ENCODE peak calls at places on chromosomes 11 and 22, in nine cellular contexts. One of them, this sample, is unnamed.

GRCh38 chr11:111441443-111441842 is 62.4 kb upstream of the POU2AF1 start:
- DNase-seq in epithelial cell of proximal tubule: no peak
- DNase-seq in HCT116: no peak
- DNase-seq in MM.1S: no peak
- DNase-seq in kidney: no peak
- DNase-seq in pancreas: no peak
- DNase-seq in brain microvascular endothelial cell: peak; percentile 82
- DNase-seq in left ventricle myocardium inferior: no peak
- DNase-seq in fibroblast of the aortic adventitia: no peak
- DNase-seq in this sample: peak; percentile 65

GRCh38 chr11:19819148-19819547 is 106.5 kb downstream of the NAV2 start:
- DNase-seq in fibroblast of the aortic adventitia: no peak
- DNase-seq in epithelial cell of proximal tubule: no peak
- DNase-seq in pancreas: no peak
- DNase-seq in MM.1S: no peak
- DNase-seq in HCT116: no peak
- DNase-seq in kidney: no peak
- DNase-seq in brain microvascular endothelial cell: no peak
- DNase-seq in left ventricle myocardium inferior: no peak
- DNase-seq in this sample: no peak

GRCh38 chr11:17343907-17344306 is 7.7 kb upstream of the NCR3LG1 start:
- DNase-seq in brain microvascular endothelial cell: peak; percentile 92
- DNase-seq in fibroblast of the aortic adventitia: peak; percentile 92
- DNase-seq in kidney: no peak
- DNase-seq in left ventricle myocardium inferior: no peak
- DNase-seq in HCT116: peak; percentile 56
- DNase-seq in MM.1S: no peak
- DNase-seq in epithelial cell of proximal tubule: no peak
- DNase-seq in pancreas: no peak
- DNase-seq in this sample: peak; percentile 86

GRCh38 chr11:87421422-87421821 is 383.7 kb downstream of the TMEM135 start:
- DNase-seq in epithelial cell of proximal tubule: peak; percentile 64
- DNase-seq in left ventricle myocardium inferior: no peak
- DNase-seq in kidney: no peak
- DNase-seq in pancreas: peak; percentile 34
- DNase-seq in MM.1S: peak; percentile 73
- DNase-seq in fibroblast of the aortic adventitia: peak; percentile 94
- DNase-seq in HCT116: peak; percentile 68
- DNase-seq in brain microvascular endothelial cell: peak; percentile 87
- DNase-seq in this sample: peak; percentile 90

GRCh38 chr11:35605691-35606090 is 12.6 kb upstream of the FJX1 start:
- DNase-seq in kidney: peak; percentile 75
- DNase-seq in fibroblast of the aortic adventitia: peak; percentile 70
- DNase-seq in left ventricle myocardium inferior: peak; percentile 45
- DNase-seq in epithelial cell of proximal tubule: no peak
- DNase-seq in pancreas: no peak
- DNase-seq in HCT116: no peak
- DNase-seq in MM.1S: no peak
- DNase-seq in brain microvascular endothelial cell: no peak
- DNase-seq in this sample: no peak

GRCh38 chr11:128857341-128857740 is 9.8 kb downstream of the KCNJ1 start:
- DNase-seq in kidney: no peak
- DNase-seq in epithelial cell of proximal tubule: no peak
- DNase-seq in HCT116: no peak
- DNase-seq in fibroblast of the aortic adventitia: no peak
- DNase-seq in pancreas: no peak
- DNase-seq in MM.1S: no peak
- DNase-seq in brain microvascular endothelial cell: no peak
- DNase-seq in left ventricle myocardium inferior: no peak
- DNase-seq in this sample: no peak

GRCh38 chr22:32649515-32650200 is 151.8 kb upstream of the TIMP3 start:
- DNase-seq in kidney: no peak
- DNase-seq in MM.1S: no peak
- DNase-seq in epithelial cell of proximal tubule: no peak
- DNase-seq in fibroblast of the aortic adventitia: peak; percentile 29
- DNase-seq in HCT116: no peak
- DNase-seq in brain microvascular endothelial cell: peak; percentile 18
- DNase-seq in pancreas: no peak
- DNase-seq in left ventricle myocardium inferior: no peak
- DNase-seq in this sample: no peak

GRCh38 chr22:42116848-42117424 is 13.7 kb downstream of the CYP2D6 start:
- DNase-seq in MM.1S: no peak
- DNase-seq in left ventricle myocardium inferior: no peak
- DNase-seq in epithelial cell of proximal tubule: no peak
- DNase-seq in HCT116: no peak
- DNase-seq in fibroblast of the aortic adventitia: no peak
- DNase-seq in pancreas: no peak
- DNase-seq in brain microvascular endothelial cell: no peak
- DNase-seq in kidney: no peak
- DNase-seq in this sample: no peak

GRCh38 chr11:73195191-73196007 is 22.7 kb upstream of the P2RY2 start:
- DNase-seq in pancreas: no peak
- DNase-seq in fibroblast of the aortic adventitia: no peak
- DNase-seq in left ventricle myocardium inferior: no peak
- DNase-seq in epithelial cell of proximal tubule: no peak
- DNase-seq in brain microvascular endothelial cell: peak; percentile 18
- DNase-seq in MM.1S: no peak
- DNase-seq in HCT116: peak; percentile 67
- DNase-seq in kidney: peak; percentile 48
- DNase-seq in this sample: peak; percentile 98

GRCh38 chr11:10267821-10268220 is 26.2 kb downstream of the SBF2 start:
- DNase-seq in left ventricle myocardium inferior: no peak
- DNase-seq in fibroblast of the aortic adventitia: no peak
- DNase-seq in pancreas: no peak
- DNase-seq in MM.1S: no peak
- DNase-seq in kidney: no peak
- DNase-seq in epithelial cell of proximal tubule: no peak
- DNase-seq in brain microvascular endothelial cell: no peak
- DNase-seq in HCT116: no peak
- DNase-seq in this sample: no peak

GRCh38 chr11:61756147-61756451 is 3.7 kb downstream of the MYRF start:
- DNase-seq in pancreas: no peak
- DNase-seq in left ventricle myocardium inferior: no peak
- DNase-seq in brain microvascular endothelial cell: no peak
- DNase-seq in MM.1S: no peak
- DNase-seq in HCT116: no peak
- DNase-seq in epithelial cell of proximal tubule: no peak
- DNase-seq in kidney: no peak
- DNase-seq in fibroblast of the aortic adventitia: no peak
- DNase-seq in this sample: no peak

DNA sequence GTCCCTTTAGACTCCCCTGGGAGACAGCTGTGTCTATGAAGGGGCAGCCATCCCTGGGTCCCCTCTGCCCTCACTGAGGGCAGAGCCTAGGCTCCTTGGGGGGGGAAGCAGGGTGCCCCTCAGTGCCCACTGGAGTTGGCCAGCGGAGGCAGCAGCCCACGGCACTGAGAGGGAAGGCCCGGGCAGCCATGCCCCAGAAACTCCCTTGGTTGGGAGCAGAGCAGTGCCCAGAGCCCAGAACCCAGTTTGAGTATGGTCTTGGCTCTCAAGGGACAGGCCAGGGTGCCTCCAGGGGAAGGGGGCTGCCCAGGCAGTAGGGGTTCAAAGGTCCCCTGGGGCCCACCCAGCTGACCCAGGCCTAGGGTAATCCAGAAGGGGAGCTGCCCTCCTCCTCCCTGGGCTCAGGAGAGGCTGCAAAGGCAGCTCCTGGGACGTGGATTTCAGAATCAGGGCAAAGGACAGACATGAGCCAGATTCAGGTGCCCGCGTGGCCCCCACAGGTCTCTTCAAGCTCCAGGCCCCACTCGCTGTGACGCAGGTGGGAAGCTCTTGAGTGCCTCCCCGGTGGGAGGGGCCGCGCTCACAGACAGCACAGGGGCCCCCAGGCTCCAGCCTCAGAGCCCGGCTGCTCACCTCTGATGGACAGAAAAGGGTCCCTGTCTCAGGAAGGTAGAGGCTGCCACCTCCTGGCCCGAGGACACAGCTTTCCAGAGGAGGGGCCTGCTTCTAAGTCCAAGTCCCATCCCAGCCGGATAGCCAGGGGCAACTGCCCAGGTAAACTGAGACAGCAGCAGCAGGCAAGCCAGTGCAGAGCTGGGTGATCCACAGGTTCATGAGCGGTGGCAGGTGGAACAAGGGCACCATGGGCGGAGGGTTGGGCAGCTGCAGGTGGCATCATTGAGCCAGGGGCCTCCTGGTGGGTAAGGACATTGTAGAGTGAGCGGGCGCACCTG is 2.6 kb downstream of the C11orf21 start:
- DNase-seq in HCT116: no peak
- DNase-seq in fibroblast of the aortic adventitia: no peak
- DNase-seq in kidney: peak; percentile 77
- DNase-seq in epithelial cell of proximal tubule: no peak
- DNase-seq in brain microvascular endothelial cell: no peak
- DNase-seq in MM.1S: no peak
- DNase-seq in pancreas: peak; percentile 22
- DNase-seq in left ventricle myocardium inferior: no peak
- DNase-seq in this sample: peak; percentile 72
- TF ChIP-seq CTCF in HCT116: peak; percentile 54
- TF ChIP-seq CTCF in fibroblast of the aortic adventitia: peak; percentile 13
- TF ChIP-seq CTCF in kidney: peak; percentile 37
- TF ChIP-seq CTCF in epithelial cell of proximal tubule: peak; percentile 65
- TF ChIP-seq CTCF in brain microvascular endothelial cell: peak; percentile 50
- TF ChIP-seq CTCF in MM.1S: no peak
- TF ChIP-seq CTCF in pancreas: no peak
- TF ChIP-seq CTCF in left ventricle myocardium inferior: peak; percentile 41
- TF ChIP-seq CTCF in this sample: peak; percentile 78

GRCh38 chr11:122155001-122155400 is 39.0 kb upstream of the BLID start:
- DNase-seq in MM.1S: no peak
- DNase-seq in left ventricle myocardium inferior: no peak
- DNase-seq in HCT116: no peak
- DNase-seq in epithelial cell of proximal tubule: no peak
- DNase-seq in brain microvascular endothelial cell: no peak
- DNase-seq in kidney: no peak
- DNase-seq in pancreas: no peak
- DNase-seq in fibroblast of the aortic adventitia: no peak
- DNase-seq in this sample: no peak

GRCh38 chr11:122154227-122154626 is 38.2 kb upstream of the BLID start:
- DNase-seq in fibroblast of the aortic adventitia: no peak
- DNase-seq in MM.1S: no peak
- DNase-seq in brain microvascular endothelial cell: no peak
- DNase-seq in pancreas: no peak
- DNase-seq in left ventricle myocardium inferior: no peak
- DNase-seq in kidney: no peak
- DNase-seq in HCT116: no peak
- DNase-seq in epithelial cell of proximal tubule: no peak
- DNase-seq in this sample: no peak

GRCh38 chr11:122157540-122158173 is 41.6 kb upstream of the BLID start:
- DNase-seq in kidney: no peak
- DNase-seq in brain microvascular endothelial cell: no peak
- DNase-seq in pancreas: no peak
- DNase-seq in MM.1S: no peak
- DNase-seq in epithelial cell of proximal tubule: no peak
- DNase-seq in fibroblast of the aortic adventitia: no peak
- DNase-seq in HCT116: no peak
- DNase-seq in left ventricle myocardium inferior: no peak
- DNase-seq in this sample: peak; percentile 22

GRCh38 chr11:122153746-122154145 is 37.7 kb upstream of the BLID start:
- DNase-seq in pancreas: no peak
- DNase-seq in left ventricle myocardium inferior: no peak
- DNase-seq in kidney: no peak
- DNase-seq in fibroblast of the aortic adventitia: no peak
- DNase-seq in brain microvascular endothelial cell: no peak
- DNase-seq in MM.1S: peak; percentile 66
- DNase-seq in epithelial cell of proximal tubule: no peak
- DNase-seq in HCT116: no peak
- DNase-seq in this sample: no peak

DNA sequence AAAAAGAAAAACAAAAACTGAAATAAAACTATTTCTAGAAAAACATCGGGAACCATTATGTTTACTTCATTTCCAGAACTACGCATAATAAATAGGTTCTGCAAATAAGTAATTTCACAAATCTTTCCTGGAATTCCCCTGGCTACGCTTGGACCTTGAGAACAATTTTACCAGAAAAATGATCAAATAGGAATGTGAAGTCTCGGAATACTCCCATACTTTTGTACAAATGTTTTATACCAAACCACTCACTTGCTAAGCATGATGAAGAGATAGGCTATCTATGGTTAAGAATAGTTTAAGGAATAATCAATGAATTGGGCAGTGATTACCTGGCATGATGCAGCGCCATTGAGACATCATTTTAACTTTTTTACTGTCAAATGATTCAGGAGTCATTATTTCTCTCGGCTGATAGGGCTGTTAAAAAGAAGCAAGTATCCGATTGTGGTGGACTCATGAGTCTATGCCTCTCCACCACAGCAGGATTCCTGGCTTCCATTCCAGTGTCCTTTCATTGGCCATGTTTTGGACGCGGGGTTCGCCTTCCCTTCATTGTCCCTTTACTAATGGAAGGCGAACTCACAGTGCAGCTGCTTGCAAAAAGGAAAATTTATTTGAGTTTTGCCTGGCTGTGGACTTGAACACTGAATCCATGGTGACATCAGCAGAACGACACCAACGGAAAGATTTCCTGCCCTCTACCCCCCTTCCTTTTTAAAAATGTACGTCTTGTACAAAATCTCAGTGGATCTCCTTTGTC is 39.9 kb upstream of the BLID start:
- DNase-seq in brain microvascular endothelial cell: no peak
- DNase-seq in fibroblast of the aortic adventitia: peak; percentile 59
- DNase-seq in epithelial cell of proximal tubule: no peak
- DNase-seq in MM.1S: no peak
- DNase-seq in HCT116: no peak
- DNase-seq in kidney: no peak
- DNase-seq in pancreas: no peak
- DNase-seq in left ventricle myocardium inferior: no peak
- DNase-seq in this sample: no peak
- H3K4me3 ChIP-seq in brain microvascular endothelial cell: no peak overlapping the region
- H3K4me3 ChIP-seq in fibroblast of the aortic adventitia: peak overlapping the region; percentile 55
- H3K4me3 ChIP-seq in epithelial cell of proximal tubule: no peak overlapping the region
- H3K4me3 ChIP-seq in MM.1S: no peak overlapping the region
- H3K4me3 ChIP-seq in HCT116: peak overlapping the region; percentile 32
- H3K4me3 ChIP-seq in kidney: no peak overlapping the region
- H3K4me3 ChIP-seq in pancreas: no peak overlapping the region
- H3K4me3 ChIP-seq in left ventricle myocardium inferior: peak overlapping the region; percentile 47
- H3K4me3 ChIP-seq in this sample: no peak overlapping the region

GRCh38 chr11:91220476-91221202 is 997.8 kb upstream of the CHORDC1 start:
- DNase-seq in kidney: no peak
- DNase-seq in left ventricle myocardium inferior: no peak
- DNase-seq in HCT116: no peak
- DNase-seq in brain microvascular endothelial cell: peak; percentile 75
- DNase-seq in pancreas: no peak
- DNase-seq in MM.1S: no peak
- DNase-seq in epithelial cell of proximal tubule: peak; percentile 15
- DNase-seq in fibroblast of the aortic adventitia: peak; percentile 54
- DNase-seq in this sample: peak; percentile 95
- TF ChIP-seq CTCF in kidney: no peak
- TF ChIP-seq CTCF in left ventricle myocardium inferior: no peak
- TF ChIP-seq CTCF in HCT116: no peak
- TF ChIP-seq CTCF in brain microvascular endothelial cell: no peak
- TF ChIP-seq CTCF in pancreas: no peak
- TF ChIP-seq CTCF in MM.1S: no peak
- TF ChIP-seq CTCF in epithelial cell of proximal tubule: no peak
- TF ChIP-seq CTCF in fibroblast of the aortic adventitia: no peak
- TF ChIP-seq CTCF in this sample: no peak

DNA sequence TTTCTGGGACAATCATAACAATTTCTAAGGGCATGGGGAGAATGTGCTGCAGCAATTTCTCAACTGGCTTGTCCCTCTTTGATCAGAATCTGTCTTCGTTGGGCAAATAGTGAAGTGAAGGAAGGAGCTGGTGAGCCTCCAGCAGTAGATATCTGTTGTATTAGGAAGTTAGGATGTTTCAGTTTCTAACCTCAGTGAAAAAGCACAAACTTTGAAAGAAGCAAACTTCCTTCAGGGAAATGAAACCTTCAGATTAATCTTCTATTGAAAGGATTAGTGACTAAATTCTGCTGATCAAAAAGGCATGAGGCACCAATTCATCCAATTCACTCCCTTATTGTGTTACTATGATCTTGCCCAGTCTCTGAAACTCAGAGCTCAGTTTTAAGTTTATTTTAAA is 24.3 kb downstream of the LMO2 start:
- DNase-seq in HCT116: no peak
- DNase-seq in MM.1S: no peak
- DNase-seq in brain microvascular endothelial cell: no peak
- DNase-seq in kidney: no peak
- DNase-seq in left ventricle myocardium inferior: no peak
- DNase-seq in fibroblast of the aortic adventitia: no peak
- DNase-seq in epithelial cell of proximal tubule: no peak
- DNase-seq in pancreas: no peak
- DNase-seq in this sample: no peak
- H3K4me3 ChIP-seq in HCT116: no peak overlapping the region
- H3K4me3 ChIP-seq in MM.1S: no peak overlapping the region
- H3K4me3 ChIP-seq in brain microvascular endothelial cell: no peak overlapping the region
- H3K4me3 ChIP-seq in kidney: no peak overlapping the region
- H3K4me3 ChIP-seq in left ventricle myocardium inferior: peak overlapping the region; percentile 78
- H3K4me3 ChIP-seq in fibroblast of the aortic adventitia: no peak overlapping the region
- H3K4me3 ChIP-seq in epithelial cell of proximal tubule: no peak overlapping the region
- H3K4me3 ChIP-seq in pancreas: peak overlapping the region; percentile 56
- H3K4me3 ChIP-seq in this sample: no peak overlapping the region